ENCODE peak calls at places on chromosomes 12 and 14, in nine cellular contexts. E, G, C, R, Q, P, U, Z and H are unnamed samples.

GRCh38 chr14:99554757-99555531 is 49.1 kb downstream of the CCDC85C start:
- DNase-seq in E (no peak), G (no peak), C (no peak), R (no peak), Q (no peak), P (no peak), U (no peak), Z (no peak), H (no peak)

GRCh38 chr12:124862768-124863408 is 776 bp downstream of the SCARB1 start:
- DNase-seq in E (peak), G (no peak), C (peak), R (peak), Q (no peak), P (peak), U (no peak), Z (no peak), H (peak)

GRCh38 chr12:44477331-44477980 is 398.7 kb downstream of the NELL2 start:
- DNase-seq in E (no peak), G (no peak), C (no peak), R (no peak), Q (no peak), P (no peak), U (no peak), Z (no peak), H (no peak)

GRCh38 chr14:26775765-26776577 is 178.1 kb upstream of the NOVA1 start:
- DNase-seq in E (peak), G (no peak), C (no peak), R (no peak), Q (no peak), P (no peak), U (no peak), Z (no peak), H (no peak)

GRCh38 chr14:101121399-101122113 is 218.0 kb upstream of the RTL1 start:
- DNase-seq in E (no peak), G (no peak), C (no peak), R (no peak), Q (no peak), P (no peak), U (no peak), Z (no peak), H (no peak)

GRCh38 chr12:98227162-98227561 is 288.2 kb upstream of the TMPO start:
- DNase-seq in E (peak), G (no peak), C (no peak), R (no peak), Q (peak), P (peak), U (peak), Z (no peak), H (no peak)

GRCh38 chr14:55059333-55059732 is 7.9 kb downstream of the MAPK1IP1L start:
- DNase-seq in E (no peak), G (no peak), C (no peak), R (no peak), Q (no peak), P (no peak), U (no peak), Z (no peak), H (no peak)

GRCh38 chr12:92439397-92439779 is 263.4 kb upstream of the PLEKHG7 start:
- DNase-seq in E (peak), G (no peak), C (no peak), R (no peak), Q (no peak), P (no peak), U (no peak), Z (no peak), H (no peak)

GRCh38 chr12:66301944-66302826 is at the start of gene HELB:
- DNase-seq in E (peak), G (peak), C (peak), R (peak), Q (peak), P (peak), U (peak), Z (peak), H (peak)

GRCh38 chr12:28415755-28416154 is 225.5 kb downstream of the CCDC91 start:
- DNase-seq in E (peak), G (no peak), C (no peak), R (no peak), Q (no peak), P (peak), U (no peak), Z (no peak), H (no peak)

GRCh38 chr12:94643585-94643984 is 6.8 kb downstream of the TMCC3 start:
- DNase-seq in E (no peak), G (no peak), C (no peak), R (no peak), Q (no peak), P (no peak), U (no peak), Z (no peak), H (no peak)

GRCh38 chr12:54357802-54358619 is 6.3 kb downstream of the GPR84 start:
- DNase-seq in E (no peak), G (no peak), C (peak), R (peak), Q (no peak), P (no peak), U (no peak), Z (no peak), H (peak)

GRCh38 chr12:95182868-95183415 is 34.3 kb downstream of the FGD6 start:
- DNase-seq in E (peak), G (no peak), C (peak), R (peak), Q (no peak), P (no peak), U (peak), Z (no peak), H (no peak)

GRCh38 chr12:42997032-42997431 is 407.5 kb upstream of the PRICKLE1 start:
- DNase-seq in E (no peak), G (no peak), C (no peak), R (no peak), Q (no peak), P (no peak), U (no peak), Z (no peak), H (no peak)

GRCh38 chr12:105025890-105026289 is 39.8 kb downstream of the NOPCHAP1 start:
- DNase-seq in E (peak), G (no peak), C (no peak), R (no peak), Q (no peak), P (no peak), U (no peak), Z (no peak), H (no peak)

GRCh38 chr12:180445-180844 is 33.5 kb downstream of the SLC6A12 start:
- DNase-seq in E (peak), G (no peak), C (peak), R (peak), Q (no peak), P (no peak), U (no peak), Z (no peak), H (peak)

GRCh38 chr14:60002819-60003492 is 83.0 kb downstream of the LRRC9 start:
- DNase-seq in E (no peak), G (no peak), C (no peak), R (no peak), Q (no peak), P (no peak), U (no peak), Z (no peak), H (no peak)

GRCh38 chr12:112107728-112108447 is 695 bp downstream of the NAA25 start:
- DNase-seq in E (no peak), G (no peak), C (peak), R (peak), Q (peak), P (peak), U (no peak), Z (no peak), H (no peak)

GRCh38 chr12:47095446-47096236 is 15.9 kb upstream of the AMIGO2 start:
- DNase-seq in E (peak), G (no peak), C (no peak), R (no peak), Q (no peak), P (no peak), U (no peak), Z (no peak), H (no peak)

GRCh38 chr12:95836630-95837239 is 22.0 kb upstream of the SNRPF start:
- DNase-seq in E (peak), G (no peak), C (no peak), R (no peak), Q (no peak), P (no peak), U (no peak), Z (no peak), H (no peak)

GRCh38 chr12:10031771-10032175 is 1.3 kb downstream of the CLEC9A start:
- DNase-seq in E (peak), G (no peak), C (no peak), R (no peak), Q (no peak), P (peak), U (no peak), Z (no peak), H (no peak)

GRCh38 chr12:108441549-108441948 is 73.5 kb upstream of the FICD start:
- DNase-seq in E (no peak), G (no peak), C (no peak), R (no peak), Q (no peak), P (peak), U (no peak), Z (no peak), H (no peak)

GRCh38 chr12:50546441-50547318 is 41.9 kb downstream of the DIP2B start:
- DNase-seq in E (no peak), G (no peak), C (no peak), R (no peak), Q (no peak), P (no peak), U (no peak), Z (no peak), H (no peak)

GRCh38 chr12:25186788-25187397 is 8.1 kb downstream of the DNAI7 start:
- DNase-seq in E (no peak), G (no peak), C (peak), R (peak), Q (no peak), P (no peak), U (no peak), Z (no peak), H (peak)

GRCh38 chr12:108198043-108198442 is 69.0 kb downstream of the WSCD2 start:
- DNase-seq in E (no peak), G (no peak), C (no peak), R (peak), Q (peak), P (peak), U (no peak), Z (no peak), H (no peak)

GRCh38 chr14:75274045-75274898 is 4.4 kb upstream of the FOS start:
- DNase-seq in E (no peak), G (no peak), C (no peak), R (no peak), Q (no peak), P (no peak), U (no peak), Z (no peak), H (no peak)

GRCh38 chr12:21614510-21614909 is 9.9 kb upstream of the GYS2 start:
- DNase-seq in E (no peak), G (no peak), C (no peak), R (no peak), Q (no peak), P (no peak), U (no peak), Z (no peak), H (no peak)

GRCh38 chr14:102930138-102930752 is 7.8 kb downstream of the AMN start:
- DNase-seq in E (no peak), G (no peak), C (peak), R (no peak), Q (peak), P (peak), U (no peak), Z (peak), H (no peak)

GRCh38 chr12:9588749-9589148 is 19.0 kb downstream of the KLRB1 start:
- DNase-seq in E (no peak), G (no peak), C (no peak), R (no peak), Q (no peak), P (no peak), U (no peak), Z (no peak), H (no peak)

GRCh38 chr14:96722751-96723150 is 74.4 kb upstream of the VRK1 start:
- DNase-seq in E (no peak), G (no peak), C (no peak), R (no peak), Q (no peak), P (peak), U (no peak), Z (no peak), H (no peak)

GRCh38 chr14:48251290-48251689 is 575.9 kb upstream of the MDGA2 start:
- DNase-seq in E (no peak), G (no peak), C (no peak), R (no peak), Q (no peak), P (no peak), U (no peak), Z (no peak), H (no peak)

GRCh38 chr14:68506021-68506644 is 286.7 kb downstream of the ZFP36L1 start:
- DNase-seq in E (no peak), G (no peak), C (no peak), R (no peak), Q (no peak), P (peak), U (no peak), Z (no peak), H (no peak)

DNA sequence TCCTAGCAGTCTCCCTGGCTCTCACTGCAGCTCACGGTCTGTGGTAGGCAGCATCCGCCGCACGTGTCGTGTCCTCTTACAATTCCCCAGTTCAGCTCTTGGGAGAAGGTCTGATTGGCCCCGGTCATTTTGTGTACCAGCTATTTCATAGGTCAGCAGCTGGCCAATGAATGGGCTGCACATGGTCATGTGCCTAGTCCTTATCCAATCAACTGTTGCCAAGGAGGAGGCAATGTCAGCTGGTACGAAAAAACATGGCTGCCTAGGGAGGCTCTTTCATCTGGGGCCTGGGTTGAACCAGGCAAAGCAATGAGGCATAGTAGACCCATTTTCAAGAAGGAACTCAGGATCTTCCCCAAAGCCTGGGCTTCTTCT is 46.1 kb downstream of the RNFT2 start:
- DNase-seq in E (no peak), G (no peak), C (no peak), R (peak), Q (no peak), P (peak), U (peak), Z (no peak), H (no peak)
- TF ChIP-seq CTCF in E (no peak), G (no peak), C (no peak), R (no peak), Q (no peak), P (no peak), U (no peak), Z (no peak), H (no peak)

GRCh38 chr12:127964717-127965116 is 302.3 kb upstream of the TMEM132C start:
- DNase-seq in E (peak), G (no peak), C (no peak), R (no peak), Q (no peak), P (peak), U (no peak), Z (no peak), H (no peak)
- TF ChIP-seq CTCF in E (peak), G (no peak), C (no peak), R (no peak), Q (no peak), P (peak), U (no peak), Z (no peak), H (no peak)

DNA sequence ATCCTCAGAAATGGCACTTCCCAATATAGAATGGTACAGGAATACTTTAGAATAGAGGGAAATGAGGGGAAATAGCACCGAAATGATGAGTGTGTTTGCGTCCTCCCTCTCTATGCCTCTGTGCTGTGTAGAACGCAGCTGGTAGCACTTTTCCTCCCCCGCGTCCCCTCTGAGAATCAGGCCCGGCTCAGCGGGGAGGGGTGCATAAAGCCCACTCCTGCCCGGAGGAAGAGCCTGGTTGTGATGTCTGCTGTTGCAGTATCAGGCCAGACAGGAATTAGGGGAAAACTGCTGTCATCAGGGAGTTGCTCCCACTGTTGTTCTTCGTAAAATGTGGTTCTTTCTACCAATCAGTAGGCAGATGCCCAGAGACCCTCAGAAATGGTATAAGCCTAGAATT is 76.0 kb downstream of the GALNT8 start:
- DNase-seq in E (no peak), G (no peak), C (no peak), R (no peak), Q (no peak), P (no peak), U (no peak), Z (no peak), H (no peak)
- TF ChIP-seq CTCF in E (no peak), G (no peak), C (no peak), R (no peak), Q (no peak), P (no peak), U (no peak), Z (no peak), H (no peak)

DNA sequence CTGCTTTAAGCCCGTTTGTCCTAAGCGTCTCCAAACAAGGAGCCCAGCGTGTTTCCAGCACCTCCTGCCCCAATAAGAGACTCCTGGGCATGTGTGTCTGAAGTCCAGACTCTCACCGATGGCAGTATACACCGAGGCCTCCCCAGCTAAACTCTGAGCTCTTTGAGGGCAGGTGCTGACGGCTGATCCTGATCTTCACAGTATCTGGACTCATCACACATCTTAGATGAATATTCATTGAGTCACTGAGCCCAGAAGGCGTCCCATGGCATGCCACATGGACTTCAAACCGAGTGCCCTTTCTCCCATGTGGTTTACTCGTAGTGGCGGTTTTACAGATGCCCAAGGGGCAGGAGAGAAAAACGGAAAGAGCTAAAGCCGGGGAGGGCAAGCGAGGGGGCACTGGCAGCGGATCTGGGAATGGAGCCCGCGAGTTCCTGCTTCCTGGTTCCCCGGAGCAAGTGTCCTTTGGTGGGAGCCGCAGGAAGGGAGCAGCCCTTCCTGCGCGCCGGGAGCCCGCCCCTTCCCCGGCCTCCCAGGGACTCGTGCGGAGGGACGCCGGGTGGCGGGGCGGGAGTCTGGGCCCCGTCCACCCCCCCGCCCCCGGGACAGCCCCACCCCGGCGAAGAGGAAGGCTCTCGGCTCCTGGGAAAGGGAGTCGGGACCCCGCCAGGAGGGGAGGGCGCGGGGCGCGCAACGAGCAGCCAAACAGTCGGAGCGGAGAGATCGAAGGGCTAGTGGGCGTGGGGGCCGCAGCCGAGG is 584 bp upstream of the TEAD4 start:
- DNase-seq in E (peak), G (no peak), C (peak), R (peak), Q (no peak), P (peak), U (peak), Z (no peak), H (peak)
- TF ChIP-seq CTCF in E (no peak), G (no peak), C (no peak), R (no peak), Q (no peak), P (no peak), U (no peak), Z (no peak), H (no peak)